ENCODE peak calls at places on chromosomes 4 and X, in five cellular contexts. P, A, B, N and U are unnamed samples.

GRCh38 chr4:168550071-168550766 is 53.4 kb downstream of the PALLD start:
- DNase-seq in P (no peak), A (peak; percentile 42), B (no peak), N (no peak), U (no peak)

GRCh38 chrX:107429090-107429489 is 20.4 kb upstream of the FRMPD3 start:
- DNase-seq in P (peak; percentile 13), A (no peak), B (peak; percentile 18), N (no peak), U (no peak)

GRCh38 chr4:115969756-115970155 is 856.3 kb upstream of the NDST4 start:
- DNase-seq in P (peak; percentile 18), A (no peak), B (peak; percentile 49), N (no peak), U (no peak)

GRCh38 chr4:6331018-6331417 is 61.4 kb downstream of the WFS1 start:
- DNase-seq in P (no peak), A (no peak), B (no peak), N (no peak), U (no peak)

GRCh38 chr4:36046026-36046425 is 198.3 kb downstream of the ARAP2 start:
- DNase-seq in P (no peak), A (no peak), B (no peak), N (no peak), U (no peak)

GRCh38 chrX:70479970-70480659 is 35.5 kb downstream of the DLG3 start:
- DNase-seq in P (peak; percentile 45), A (no peak), B (peak; percentile 10), N (no peak), U (no peak)

GRCh38 chr4:167897116-167897515 is 195.2 kb upstream of the ANXA10 start:
- DNase-seq in P (peak; percentile 67), A (peak; percentile 74), B (peak; percentile 97), N (peak; percentile 23), U (no peak)

GRCh38 chr4:83993774-83994173 is 457.9 kb downstream of the GPAT3 start:
- DNase-seq in P (peak; percentile 69), A (no peak), B (no peak), N (no peak), U (no peak)

GRCh38 chr4:17599826-17600225 is 14.6 kb upstream of the MED28 start:
- DNase-seq in P (no peak), A (no peak), B (no peak), N (no peak), U (no peak)

GRCh38 chr4:20543131-20543530 is 157.1 kb upstream of the PACRGL start:
- DNase-seq in P (no peak), A (no peak), B (no peak), N (no peak), U (no peak)

GRCh38 chr4:168589154-168589553 is 92.3 kb downstream of the PALLD start:
- DNase-seq in P (no peak), A (peak; percentile 84), B (peak; percentile 100), N (peak; percentile 94), U (no peak)

GRCh38 chr4:111228396-111228795 is 605.5 kb upstream of the PITX2 start:
- DNase-seq in P (no peak), A (peak; percentile 57), B (no peak), N (no peak), U (no peak)

DNA sequence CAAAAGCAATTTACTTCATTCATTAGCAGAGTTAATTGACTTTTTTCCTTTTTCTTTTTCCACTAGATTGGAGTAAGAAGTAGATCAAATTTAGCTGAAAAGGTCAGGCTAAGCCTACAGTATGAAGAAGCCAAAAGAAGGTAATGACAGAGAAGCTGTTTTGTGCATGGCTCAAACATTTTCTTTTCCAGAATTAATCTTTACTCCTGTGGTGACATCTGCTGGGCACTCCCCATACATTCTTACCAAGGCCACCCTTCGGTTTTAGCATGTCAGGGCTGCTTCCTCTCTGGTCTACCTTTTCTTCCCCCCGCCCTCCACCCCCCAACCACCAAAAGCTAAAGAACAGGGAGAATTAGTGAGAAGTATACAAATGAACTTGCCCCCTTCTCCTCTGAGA is 70.2 kb downstream of the CLDN22 start:
- DNase-seq in P (peak; percentile 52), A (peak; percentile 17), B (peak; percentile 27), N (no peak), U (no peak)
- TF ChIP-seq CTCF in P (peak; percentile 54), A (peak; percentile 32), B (peak; percentile 43), N (peak; percentile 53), U (peak; percentile 46)

DNA sequence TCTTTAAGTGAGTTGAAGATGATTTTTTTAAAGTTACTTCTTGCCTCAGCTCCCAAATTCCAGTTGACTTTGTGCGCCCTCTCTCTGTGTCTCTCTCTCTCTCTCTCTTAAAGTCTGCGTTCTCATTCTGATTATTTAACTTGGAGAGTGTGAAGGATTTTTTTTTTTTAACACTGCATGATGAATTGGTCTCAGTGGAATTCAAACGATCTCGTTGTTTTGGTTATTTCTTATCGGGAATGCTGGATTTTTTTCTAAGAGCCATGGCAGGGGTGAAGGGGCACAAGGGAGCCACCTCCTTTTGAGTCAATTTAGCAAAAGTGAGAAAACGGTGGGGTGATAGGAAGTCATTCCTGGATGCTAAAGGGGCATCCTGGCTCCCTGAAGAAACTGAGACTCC is 176.1 kb downstream of the SHROOM3 start:
- DNase-seq in P (no peak), A (peak; percentile 88), B (peak; percentile 32), N (no peak), U (no peak)
- H3K4me3 ChIP-seq in P (no peak overlapping the region), A (peak overlapping the region; percentile 21), B (no peak overlapping the region), N (no peak overlapping the region), U (no peak overlapping the region)

DNA sequence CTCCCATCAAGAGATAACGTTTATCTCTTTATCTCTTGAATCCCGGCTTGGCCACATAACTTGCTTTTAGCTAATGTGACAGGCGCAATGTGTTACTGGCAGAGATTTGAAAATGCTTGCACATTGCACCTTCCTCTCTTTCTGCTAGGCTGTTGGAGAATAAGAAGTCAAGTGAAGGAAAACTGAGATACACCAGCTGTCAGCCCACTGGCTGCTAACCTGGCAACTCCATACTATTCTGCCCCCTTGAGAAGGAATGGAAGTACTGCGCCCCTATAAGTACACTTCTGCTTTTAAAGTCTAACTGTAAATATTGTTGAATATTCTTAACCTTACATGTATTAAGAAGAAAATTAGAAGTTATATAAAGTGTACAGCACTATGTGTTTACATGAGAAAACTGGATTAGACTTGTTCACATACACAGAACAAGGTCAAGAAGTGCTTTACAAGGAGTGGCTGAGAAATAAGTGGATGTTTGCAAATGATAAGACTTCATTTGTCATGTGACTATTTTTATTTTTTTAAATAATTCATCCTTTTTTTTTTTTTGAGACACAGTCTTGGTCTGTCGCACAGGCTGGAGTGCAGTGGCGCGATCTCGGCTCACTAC is 424.5 kb upstream of the CTSO start:
- DNase-seq in P (peak; percentile 50), A (peak; percentile 55), B (peak; percentile 60), N (peak; percentile 24), U (no peak)
- TF ChIP-seq CTCF in P (peak; percentile 76), A (no peak), B (peak; percentile 73), N (peak; percentile 74), U (peak; percentile 43)

GRCh38 chrX:133792198-133792953 is 193.0 kb downstream of the GPC3 start:
- DNase-seq in P (peak; percentile 85), A (peak; percentile 45), B (peak; percentile 54), N (peak; percentile 59), U (peak; percentile 0)
- H3K4me3 ChIP-seq in P (no peak overlapping the region), A (peak overlapping the region; percentile 56), B (no peak overlapping the region), N (no peak overlapping the region), U (no peak overlapping the region)

GRCh38 chrX:134444681-134445080 is 15.3 kb upstream of the HPRT1 start:
- DNase-seq in P (no peak), A (no peak), B (no peak), N (no peak), U (no peak)
- TF ChIP-seq CTCF in P (no peak), A (no peak), B (no peak), N (no peak), U (no peak)

GRCh38 chr4:150577786-150578185 is 4.2 kb upstream of the MAB21L2 start:
- DNase-seq in P (no peak), A (no peak), B (no peak), N (no peak), U (no peak)
- H3K4me3 ChIP-seq in P (peak overlapping the region; percentile 75), A (no peak overlapping the region), B (no peak overlapping the region), N (no peak overlapping the region), U (no peak overlapping the region)

DNA sequence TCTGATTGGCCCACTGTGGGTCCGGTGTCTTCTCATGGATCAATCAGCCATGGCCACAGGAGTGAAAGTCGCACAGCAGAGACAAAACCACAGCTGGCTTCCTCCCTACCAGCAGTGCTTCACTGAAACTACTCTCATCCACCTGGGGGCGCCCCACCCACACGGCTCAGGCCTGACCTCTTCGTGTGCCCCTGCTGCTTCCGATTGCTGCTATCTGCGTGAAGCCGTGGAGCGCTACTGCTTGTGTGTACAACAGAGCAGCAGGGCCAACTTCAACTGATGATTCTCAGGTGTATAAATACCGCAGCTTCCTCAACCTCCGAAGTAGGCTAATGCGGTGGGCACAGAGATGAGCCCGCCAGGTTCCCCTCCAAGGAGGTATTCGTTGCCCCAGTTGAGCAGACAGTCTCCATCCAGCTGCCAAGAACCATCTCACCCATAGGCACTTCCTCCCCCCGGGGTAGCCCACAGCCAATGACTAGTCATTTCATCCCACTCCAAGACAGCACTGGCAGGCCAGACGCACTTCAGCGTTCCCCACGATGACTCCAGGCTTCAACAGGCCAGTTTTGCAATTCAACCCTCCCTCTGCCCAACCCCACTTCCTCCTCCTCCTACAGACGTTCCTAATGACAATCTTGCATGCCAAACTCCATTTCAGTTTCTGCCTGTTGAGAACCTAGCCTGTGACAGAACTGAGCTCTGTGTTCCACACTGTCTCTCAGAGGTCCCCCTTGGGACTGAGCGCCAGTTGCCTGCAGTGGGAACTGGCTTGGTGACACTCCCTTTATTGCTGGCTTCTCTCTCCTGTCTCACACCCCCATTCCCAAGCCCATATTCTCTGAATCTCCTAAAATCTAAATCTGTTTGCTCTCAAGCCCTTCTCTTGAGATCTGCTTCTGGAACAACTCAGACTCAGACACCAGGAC is 41.3 kb upstream of the ATP6AP2 start:
- DNase-seq in P (peak; percentile 44), A (peak; percentile 42), B (peak; percentile 61), N (no peak), U (no peak)
- TF ChIP-seq CTCF in P (peak; percentile 49), A (no peak), B (no peak), N (peak; percentile 42), U (no peak)

GRCh38 chrX:136781180-136781797 is 557 bp upstream of the ARHGEF6 start:
- DNase-seq in P (no peak), A (no peak), B (no peak), N (no peak), U (no peak)

GRCh38 chrX:136779346-136779781 is 1.4 kb downstream of the ARHGEF6 start:
- DNase-seq in P (no peak), A (no peak), B (no peak), N (no peak), U (no peak)

GRCh38 chrX:136778914-136779313 is 1.8 kb downstream of the ARHGEF6 start:
- DNase-seq in P (no peak), A (no peak), B (no peak), N (no peak), U (no peak)

GRCh38 chrX:136780241-136780640 is 491 bp downstream of the ARHGEF6 start:
- DNase-seq in P (no peak), A (no peak), B (no peak), N (no peak), U (no peak)

DNA sequence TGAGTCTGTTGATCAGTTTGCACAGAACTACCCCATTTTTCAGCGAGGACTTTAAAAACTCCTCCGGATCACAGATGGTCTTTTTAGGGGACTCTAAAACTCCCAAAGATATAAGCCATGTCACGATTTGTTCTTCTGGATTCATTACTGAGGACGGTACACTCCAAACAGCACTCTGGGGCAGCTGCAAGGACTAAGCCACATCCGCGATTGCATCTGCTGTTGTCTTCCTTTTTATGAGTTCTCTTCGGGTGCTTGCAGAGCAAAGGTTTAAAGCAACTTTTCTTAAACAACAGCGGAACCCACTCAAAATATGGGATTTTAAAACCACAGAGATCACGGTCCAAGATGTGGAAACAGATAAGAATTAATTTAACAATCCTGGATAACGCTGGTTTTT is at the start of gene ARHGEF6:
- DNase-seq in P (no peak), A (no peak), B (no peak), N (no peak), U (no peak)
- H3K4me3 ChIP-seq in P (no peak within 1 kb of the TSS), A (no peak within 1 kb of the TSS), B (no peak within 1 kb of the TSS), N (no peak within 1 kb of the TSS), U (no peak within 1 kb of the TSS)